ENCODE peak calls at places on chromosome 16, in five cellular contexts. One of them, this sample, is unnamed.

GRCh38 chr16:86597880-86598606 is 19.7 kb downstream of the FOXL1 start:
- DNase-seq in NCI-H2107: no peak
- DNase-seq in HCEC 1CT: no peak
- DNase-seq in Right ventricle myocardium superior: no peak
- DNase-seq in NAMALWA: peak
- DNase-seq in this sample: no peak

GRCh38 chr16:2019919-2020831 is 590 bp downstream of the NPW start:
- DNase-seq in NCI-H2107: no peak
- DNase-seq in HCEC 1CT: no peak
- DNase-seq in Right ventricle myocardium superior: no peak
- DNase-seq in NAMALWA: no peak
- DNase-seq in this sample: peak

GRCh38 chr16:87392823-87393679 is 915 bp downstream of the MAP1LC3B start:
- DNase-seq in NCI-H2107: no peak
- DNase-seq in HCEC 1CT: no peak
- DNase-seq in Right ventricle myocardium superior: peak
- DNase-seq in NAMALWA: peak
- DNase-seq in this sample: peak

GRCh38 chr16:1713933-1714332 is 7.9 kb downstream of the MAPK8IP3 start:
- DNase-seq in NCI-H2107: no peak
- DNase-seq in HCEC 1CT: no peak
- DNase-seq in Right ventricle myocardium superior: peak
- DNase-seq in NAMALWA: peak
- DNase-seq in this sample: peak

GRCh38 chr16:48632137-48632774 is 22.3 kb upstream of the N4BP1 start:
- DNase-seq in NCI-H2107: no peak
- DNase-seq in HCEC 1CT: no peak
- DNase-seq in Right ventricle myocardium superior: no peak
- DNase-seq in NAMALWA: no peak
- DNase-seq in this sample: no peak

GRCh38 chr16:813204-813915 is 12.8 kb upstream of the GNG13 start:
- DNase-seq in NCI-H2107: no peak
- DNase-seq in HCEC 1CT: no peak
- DNase-seq in Right ventricle myocardium superior: peak
- DNase-seq in NAMALWA: peak
- DNase-seq in this sample: peak

GRCh38 chr16:49939495-49939894 is 83.6 kb upstream of the ZNF423 start:
- DNase-seq in NCI-H2107: no peak
- DNase-seq in HCEC 1CT: no peak
- DNase-seq in Right ventricle myocardium superior: no peak
- DNase-seq in NAMALWA: no peak
- DNase-seq in this sample: no peak

GRCh38 chr16:81624718-81625543 is 154.2 kb upstream of the PLCG2 start:
- DNase-seq in NCI-H2107: no peak
- DNase-seq in HCEC 1CT: no peak
- DNase-seq in Right ventricle myocardium superior: no peak
- DNase-seq in NAMALWA: no peak
- DNase-seq in this sample: no peak

GRCh38 chr16:56191807-56192643 is 736 bp downstream of the GNAO1 start:
- DNase-seq in NCI-H2107: no peak
- DNase-seq in HCEC 1CT: no peak
- DNase-seq in Right ventricle myocardium superior: peak
- DNase-seq in NAMALWA: no peak
- DNase-seq in this sample: peak

GRCh38 chr16:79137528-79137927 is 463.0 kb downstream of the MAF start:
- DNase-seq in NCI-H2107: no peak
- DNase-seq in HCEC 1CT: no peak
- DNase-seq in Right ventricle myocardium superior: no peak
- DNase-seq in NAMALWA: no peak
- DNase-seq in this sample: no peak

GRCh38 chr16:1194665-1195392 is 30.2 kb downstream of the TPSG1 start:
- DNase-seq in NCI-H2107: no peak
- DNase-seq in HCEC 1CT: no peak
- DNase-seq in Right ventricle myocardium superior: no peak
- DNase-seq in NAMALWA: no peak
- DNase-seq in this sample: peak

GRCh38 chr16:3599922-3600321 is 11.5 kb downstream of the SLX4 start:
- DNase-seq in NCI-H2107: no peak
- DNase-seq in HCEC 1CT: no peak
- DNase-seq in Right ventricle myocardium superior: no peak
- DNase-seq in NAMALWA: no peak
- DNase-seq in this sample: no peak

GRCh38 chr16:12231666-12232065 is 255.1 kb downstream of the SNX29 start:
- DNase-seq in NCI-H2107: no peak
- DNase-seq in HCEC 1CT: peak
- DNase-seq in Right ventricle myocardium superior: no peak
- DNase-seq in NAMALWA: no peak
- DNase-seq in this sample: no peak

GRCh38 chr16:89798832-89799370 is 17.5 kb downstream of the FANCA start:
- DNase-seq in NCI-H2107: no peak
- DNase-seq in HCEC 1CT: no peak
- DNase-seq in Right ventricle myocardium superior: peak
- DNase-seq in NAMALWA: no peak
- DNase-seq in this sample: no peak

GRCh38 chr16:23288726-23289512 is 13.2 kb upstream of the SCNN1B start:
- DNase-seq in NCI-H2107: no peak
- DNase-seq in HCEC 1CT: no peak
- DNase-seq in Right ventricle myocardium superior: no peak
- DNase-seq in NAMALWA: no peak
- DNase-seq in this sample: no peak

GRCh38 chr16:739560-740458 is 988 bp downstream of the CIAO3 start:
- DNase-seq in NCI-H2107: no peak
- DNase-seq in HCEC 1CT: no peak
- DNase-seq in Right ventricle myocardium superior: no peak
- DNase-seq in NAMALWA: no peak
- DNase-seq in this sample: no peak

GRCh38 chr16:66705790-66706505 is 9.4 kb upstream of the CMTM4 start:
- DNase-seq in NCI-H2107: no peak
- DNase-seq in HCEC 1CT: no peak
- DNase-seq in Right ventricle myocardium superior: peak
- DNase-seq in NAMALWA: no peak
- DNase-seq in this sample: no peak

GRCh38 chr16:55725055-55725777 is 69.4 kb downstream of the SLC6A2 start:
- DNase-seq in NCI-H2107: no peak
- DNase-seq in HCEC 1CT: no peak
- DNase-seq in Right ventricle myocardium superior: no peak
- DNase-seq in NAMALWA: no peak
- DNase-seq in this sample: no peak

This sample was measured in nephron progenitor cell.